ENCODE peak calls at places on chromosomes 2 and 18, in eight cellular contexts. W is stimulated activated CD4-positive, alpha-beta T cell treated with anti-CD3 and anti-CD28 coated beads, Interleukin-15, amount 100 ng/mL, for 1 hour; F is glutamatergic neuron; P is GM20000; N is kidney tubule cell; C is Daoy; Q is activated gamma-delta T cell treated with anti-CD3 and anti-CD28 coated beads, Interleukin-2, amount 50 U/mL, for 16 hours; J is caudate nucleus. H is an unnamed sample.

GRCh38 chr18:25229080-25229479 is 122.9 kb downstream of the ZNF521 start:
- DNase-seq in W (no peak), F (no peak), P (no peak), N (no peak), C (peak), Q (no peak), J (no peak), H (no peak)

GRCh38 chr2:70942900-70943871 is 7.5 kb downstream of the ATP6V1B1 start:
- DNase-seq in W (no peak), F (no peak), P (no peak), N (no peak), C (no peak), Q (no peak), J (no peak), H (peak)

GRCh38 chr18:62450546-62451395 is 72.1 kb upstream of the ZCCHC2 start:
- DNase-seq in W (no peak), F (peak), P (no peak), N (peak), C (peak), Q (no peak), J (no peak), H (peak)

GRCh38 chr2:96203130-96204028 is 5.2 kb downstream of the STARD7 start:
- DNase-seq in W (no peak), F (no peak), P (peak), N (no peak), C (no peak), Q (no peak), J (no peak), H (no peak)

GRCh38 chr2:9714630-9715214 is 83.9 kb upstream of the YWHAQ start:
- DNase-seq in W (no peak), F (no peak), P (no peak), N (no peak), C (no peak), Q (no peak), J (no peak), H (no peak)

GRCh38 chr2:221254281-221254680 is 317.8 kb downstream of the EPHA4 start:
- DNase-seq in W (no peak), F (peak), P (no peak), N (no peak), C (no peak), Q (no peak), J (no peak), H (no peak)

GRCh38 chr18:13487237-13487636 is 239.1 kb downstream of the FAM210A start:
- DNase-seq in W (no peak), F (no peak), P (no peak), N (no peak), C (no peak), Q (no peak), J (no peak), H (no peak)

GRCh38 chr2:4675295-4675694 is 971.9 kb downstream of the DCDC2C start:
- DNase-seq in W (no peak), F (no peak), P (no peak), N (no peak), C (no peak), Q (no peak), J (no peak), H (no peak)

GRCh38 chr18:35778850-35779634 is 193.4 kb upstream of the RMP24 start:
- DNase-seq in W (no peak), F (no peak), P (no peak), N (no peak), C (no peak), Q (no peak), J (no peak), H (no peak)

GRCh38 chr2:237962432-237963084 is 4.3 kb upstream of the UBE2F start:
- DNase-seq in W (no peak), F (no peak), P (no peak), N (no peak), C (no peak), Q (no peak), J (no peak), H (no peak)

H was measured in cardiac septum.